ENCODE peak calls at places on chromosomes 11 and 22, in ten cellular contexts. W, T, F, H, B, O, X, R, C and Y are unnamed samples.

GRCh38 chr22:42910221-42910942 is 53.3 kb upstream of the ARFGAP3 start:
- DNase-seq in W (no peak), T (no peak), F (no peak), H (no peak), B (no peak), O (peak; percentile 25), X (no peak), R (no peak), C (no peak), Y (no peak)

GRCh38 chr11:121794671-121795070 is 321.3 kb downstream of the BLID start:
- DNase-seq in W (no peak), T (no peak), F (no peak), H (no peak), B (no peak), O (no peak), X (no peak), R (no peak), C (no peak), Y (no peak)

GRCh38 chr11:693415-693831 is 1.6 kb downstream of the DEAF1 start:
- DNase-seq in W (no peak), T (peak; percentile 31), F (no peak), H (no peak), B (no peak), O (no peak), X (no peak), R (no peak), C (peak; percentile 61), Y (no peak)

GRCh38 chr11:58640386-58641023 is 18.0 kb downstream of the CNTF start:
- DNase-seq in W (no peak), T (no peak), F (no peak), H (no peak), B (no peak), O (no peak), X (no peak), R (no peak), C (no peak), Y (no peak)

GRCh38 chr22:50087646-50088045 is 2.2 kb upstream of the MOV10L1 start:
- DNase-seq in W (no peak), T (no peak), F (no peak), H (no peak), B (no peak), O (no peak), X (no peak), R (no peak), C (no peak), Y (no peak)

GRCh38 chr22:31210830-31211503 is 1.1 kb upstream of the LIMK2 start:
- DNase-seq in W (no peak), T (peak; percentile 4), F (no peak), H (no peak), B (no peak), O (no peak), X (no peak), R (no peak), C (no peak), Y (peak; percentile 83)

GRCh38 chr11:125457814-125458343 is 38.2 kb downstream of the FEZ1 start:
- DNase-seq in W (peak; percentile 18), T (peak; percentile 58), F (peak; percentile 81), H (no peak), B (no peak), O (no peak), X (peak; percentile 28), R (no peak), C (peak; percentile 66), Y (peak; percentile 78)

GRCh38 chr22:17601031-17601430 is 27.5 kb downstream of the ATP6V1E1 start:
- DNase-seq in W (no peak), T (no peak), F (no peak), H (no peak), B (no peak), O (no peak), X (no peak), R (no peak), C (peak; percentile 43), Y (no peak)

GRCh38 chr11:45378516-45378915 is 92.4 kb upstream of the SYT13 start:
- DNase-seq in W (no peak), T (no peak), F (no peak), H (no peak), B (no peak), O (no peak), X (no peak), R (no peak), C (no peak), Y (no peak)

GRCh38 chr22:43636086-43636485 is 176.0 kb downstream of the EFCAB6 start:
- DNase-seq in W (no peak), T (no peak), F (no peak), H (no peak), B (no peak), O (no peak), X (no peak), R (no peak), C (no peak), Y (no peak)

GRCh38 chr11:60700689-60701508 is 1.5 kb downstream of the MS4A8 start:
- DNase-seq in W (no peak), T (peak; percentile 2), F (no peak), H (peak; percentile 23), B (no peak), O (no peak), X (peak; percentile 37), R (no peak), C (peak; percentile 78), Y (peak; percentile 6)

GRCh38 chr11:28110108-28110838 is 2.1 kb downstream of the METTL15 start:
- DNase-seq in W (peak; percentile 24), T (peak; percentile 78), F (peak; percentile 78), H (peak; percentile 45), B (peak; percentile 18), O (peak; percentile 79), X (peak; percentile 20), R (peak; percentile 64), C (peak; percentile 83), Y (peak; percentile 76)

GRCh38 chr11:107683807-107684206 is 28.0 kb downstream of the SLN start:
- DNase-seq in W (no peak), T (peak; percentile 29), F (no peak), H (no peak), B (no peak), O (no peak), X (no peak), R (no peak), C (no peak), Y (peak; percentile 28)

GRCh38 chr11:72251614-72252013 is 7.6 kb upstream of the PHOX2A start:
- DNase-seq in W (no peak), T (no peak), F (no peak), H (no peak), B (no peak), O (no peak), X (no peak), R (no peak), C (no peak), Y (no peak)

GRCh38 chr11:122322369-122322768 is 206.4 kb upstream of the BLID start:
- DNase-seq in W (no peak), T (peak; percentile 44), F (peak; percentile 74), H (no peak), B (no peak), O (no peak), X (no peak), R (no peak), C (no peak), Y (no peak)

GRCh38 chr11:36326524-36327419 is 30.7 kb downstream of the PRR5L start:
- DNase-seq in W (no peak), T (no peak), F (no peak), H (no peak), B (no peak), O (no peak), X (no peak), R (no peak), C (peak; percentile 54), Y (no peak)

GRCh38 chr11:117703209-117703608 is 93.8 kb downstream of the DSCAML1 start:
- DNase-seq in W (no peak), T (no peak), F (no peak), H (no peak), B (no peak), O (no peak), X (no peak), R (no peak), C (peak; percentile 55), Y (no peak)